ENCODE peak calls at places on chromosomes 2 and 18, in seven cellular contexts. One of them, this sample, is unnamed.

GRCh38 chr2:236753611-236754010 is 184.0 kb downstream of the ACKR3 start:
- DNase-seq in HCT116: no peak
- DNase-seq in psoas muscle: no peak
- DNase-seq in sigmoid colon: no peak
- DNase-seq in heart left ventricle: no peak
- DNase-seq in stomach: no peak
- DNase-seq in Panc1: no peak
- DNase-seq in this sample: no peak

GRCh38 chr18:77091366-77091765 is 41.2 kb downstream of the MBP start:
- DNase-seq in sigmoid colon: no peak
- DNase-seq in stomach: no peak
- DNase-seq in Panc1: no peak
- DNase-seq in heart left ventricle: no peak
- DNase-seq in HCT116: no peak
- DNase-seq in psoas muscle: no peak
- DNase-seq in this sample: no peak

GRCh38 chr2:178478442-178479274 is at the start of gene FKBP7:
- DNase-seq in psoas muscle: peak; percentile 92
- DNase-seq in Panc1: no peak
- DNase-seq in stomach: peak; percentile 88
- DNase-seq in sigmoid colon: peak; percentile 95
- DNase-seq in heart left ventricle: peak; percentile 88
- DNase-seq in HCT116: peak; percentile 60
- DNase-seq in this sample: peak; percentile 82

GRCh38 chr2:27638709-27639108 is 9.9 kb downstream of the GPN1 start:
- DNase-seq in stomach: no peak
- DNase-seq in Panc1: no peak
- DNase-seq in sigmoid colon: no peak
- DNase-seq in heart left ventricle: no peak
- DNase-seq in HCT116: no peak
- DNase-seq in psoas muscle: no peak
- DNase-seq in this sample: no peak

GRCh38 chr18:64720781-64721464 is 572.0 kb upstream of the LINC00305 start:
- DNase-seq in heart left ventricle: no peak
- DNase-seq in sigmoid colon: no peak
- DNase-seq in stomach: peak; percentile 27
- DNase-seq in Panc1: no peak
- DNase-seq in HCT116: no peak
- DNase-seq in psoas muscle: no peak
- DNase-seq in this sample: peak; percentile 86

GRCh38 chr2:171451074-171451473 is 17.0 kb downstream of the DCAF17 start:
- DNase-seq in sigmoid colon: no peak
- DNase-seq in heart left ventricle: no peak
- DNase-seq in HCT116: no peak
- DNase-seq in psoas muscle: no peak
- DNase-seq in stomach: no peak
- DNase-seq in Panc1: no peak
- DNase-seq in this sample: no peak

GRCh38 chr18:79590191-79591039 is 89.2 kb upstream of the CTDP1 start:
- DNase-seq in heart left ventricle: peak; percentile 29
- DNase-seq in stomach: no peak
- DNase-seq in sigmoid colon: peak; percentile 62
- DNase-seq in Panc1: no peak
- DNase-seq in psoas muscle: peak; percentile 47
- DNase-seq in HCT116: no peak
- DNase-seq in this sample: no peak

GRCh38 chr2:235607541-235608199 is 113.8 kb downstream of the AGAP1 start:
- DNase-seq in HCT116: no peak
- DNase-seq in sigmoid colon: no peak
- DNase-seq in Panc1: no peak
- DNase-seq in psoas muscle: no peak
- DNase-seq in heart left ventricle: peak; percentile 45
- DNase-seq in stomach: no peak
- DNase-seq in this sample: no peak

GRCh38 chr2:230664128-230664527 is 48.5 kb upstream of the CAB39 start:
- DNase-seq in Panc1: no peak
- DNase-seq in HCT116: no peak
- DNase-seq in heart left ventricle: peak; percentile 51
- DNase-seq in sigmoid colon: no peak
- DNase-seq in stomach: no peak
- DNase-seq in psoas muscle: no peak
- DNase-seq in this sample: no peak

GRCh38 chr2:223692227-223692947 is 90.2 kb upstream of the SCG2 start:
- DNase-seq in stomach: peak; percentile 46
- DNase-seq in heart left ventricle: peak; percentile 35
- DNase-seq in psoas muscle: no peak
- DNase-seq in Panc1: no peak
- DNase-seq in sigmoid colon: no peak
- DNase-seq in HCT116: peak; percentile 59
- DNase-seq in this sample: peak; percentile 31

GRCh38 chr18:21740474-21740723 is 193 bp upstream of the MIB1 start:
- DNase-seq in psoas muscle: no peak
- DNase-seq in stomach: no peak
- DNase-seq in sigmoid colon: peak; percentile 99
- DNase-seq in Panc1: peak; percentile 67
- DNase-seq in HCT116: no peak
- DNase-seq in heart left ventricle: peak; percentile 99
- DNase-seq in this sample: peak; percentile 98

GRCh38 chr18:2570772-2571199 is 519 bp downstream of the METTL4 start:
- DNase-seq in sigmoid colon: peak; percentile 82
- DNase-seq in heart left ventricle: peak; percentile 79
- DNase-seq in Panc1: peak; percentile 17
- DNase-seq in stomach: peak; percentile 67
- DNase-seq in HCT116: peak; percentile 55
- DNase-seq in psoas muscle: peak; percentile 88
- DNase-seq in this sample: peak; percentile 59

GRCh38 chr2:30433902-30434301 is 13.1 kb upstream of the LCLAT1 start:
- DNase-seq in heart left ventricle: no peak
- DNase-seq in Panc1: no peak
- DNase-seq in HCT116: no peak
- DNase-seq in stomach: no peak
- DNase-seq in sigmoid colon: no peak
- DNase-seq in psoas muscle: no peak
- DNase-seq in this sample: no peak

GRCh38 chr2:110804915-110805314 is 72.5 kb downstream of the ACOXL start:
- DNase-seq in psoas muscle: no peak
- DNase-seq in sigmoid colon: no peak
- DNase-seq in Panc1: no peak
- DNase-seq in stomach: no peak
- DNase-seq in HCT116: no peak
- DNase-seq in heart left ventricle: no peak
- DNase-seq in this sample: peak; percentile 20

GRCh38 chr2:98839292-98839691 is 96.7 kb downstream of the CRACDL start:
- DNase-seq in stomach: no peak
- DNase-seq in psoas muscle: no peak
- DNase-seq in sigmoid colon: no peak
- DNase-seq in Panc1: no peak
- DNase-seq in HCT116: no peak
- DNase-seq in heart left ventricle: no peak
- DNase-seq in this sample: no peak

GRCh38 chr18:69703461-69703860 is 244.2 kb downstream of the CD226 start:
- DNase-seq in psoas muscle: no peak
- DNase-seq in stomach: no peak
- DNase-seq in HCT116: no peak
- DNase-seq in sigmoid colon: no peak
- DNase-seq in Panc1: no peak
- DNase-seq in heart left ventricle: no peak
- DNase-seq in this sample: no peak

GRCh38 chr2:218003994-218004419 is 1.2 kb upstream of the TNS1 start:
- DNase-seq in heart left ventricle: peak; percentile 92
- DNase-seq in psoas muscle: peak; percentile 93
- DNase-seq in HCT116: no peak
- DNase-seq in Panc1: no peak
- DNase-seq in stomach: peak; percentile 43
- DNase-seq in sigmoid colon: peak; percentile 95
- DNase-seq in this sample: no peak

GRCh38 chr2:85717308-85718005 is 23.3 kb downstream of the GNLY start:
- DNase-seq in stomach: no peak
- DNase-seq in psoas muscle: peak; percentile 22
- DNase-seq in heart left ventricle: no peak
- DNase-seq in Panc1: no peak
- DNase-seq in sigmoid colon: no peak
- DNase-seq in HCT116: no peak
- DNase-seq in this sample: no peak

GRCh38 chr2:64804651-64805050 is 150.9 kb upstream of the SERTAD2 start:
- DNase-seq in heart left ventricle: no peak
- DNase-seq in psoas muscle: no peak
- DNase-seq in sigmoid colon: no peak
- DNase-seq in Panc1: no peak
- DNase-seq in stomach: no peak
- DNase-seq in HCT116: no peak
- DNase-seq in this sample: no peak

GRCh38 chr2:237671466-237672173 is 44.2 kb downstream of the LRRFIP1 start:
- DNase-seq in Panc1: no peak
- DNase-seq in psoas muscle: no peak
- DNase-seq in sigmoid colon: peak; percentile 58
- DNase-seq in stomach: no peak
- DNase-seq in heart left ventricle: peak; percentile 21
- DNase-seq in HCT116: no peak
- DNase-seq in this sample: no peak

GRCh38 chr2:203846490-203847105 is 21.0 kb upstream of the CTLA4 start:
- DNase-seq in psoas muscle: peak; percentile 71
- DNase-seq in stomach: no peak
- DNase-seq in sigmoid colon: no peak
- DNase-seq in heart left ventricle: peak; percentile 45
- DNase-seq in HCT116: no peak
- DNase-seq in Panc1: no peak
- DNase-seq in this sample: no peak

GRCh38 chr2:49600524-49600923 is 446.2 kb upstream of the FSHR start:
- DNase-seq in heart left ventricle: no peak
- DNase-seq in psoas muscle: no peak
- DNase-seq in HCT116: no peak
- DNase-seq in sigmoid colon: no peak
- DNase-seq in Panc1: no peak
- DNase-seq in stomach: no peak
- DNase-seq in this sample: no peak

GRCh38 chr2:78245394-78246140 is 723.4 kb upstream of the LRRTM4 start:
- DNase-seq in Panc1: no peak
- DNase-seq in sigmoid colon: no peak
- DNase-seq in psoas muscle: no peak
- DNase-seq in HCT116: no peak
- DNase-seq in heart left ventricle: no peak
- DNase-seq in stomach: no peak
- DNase-seq in this sample: no peak

DNA sequence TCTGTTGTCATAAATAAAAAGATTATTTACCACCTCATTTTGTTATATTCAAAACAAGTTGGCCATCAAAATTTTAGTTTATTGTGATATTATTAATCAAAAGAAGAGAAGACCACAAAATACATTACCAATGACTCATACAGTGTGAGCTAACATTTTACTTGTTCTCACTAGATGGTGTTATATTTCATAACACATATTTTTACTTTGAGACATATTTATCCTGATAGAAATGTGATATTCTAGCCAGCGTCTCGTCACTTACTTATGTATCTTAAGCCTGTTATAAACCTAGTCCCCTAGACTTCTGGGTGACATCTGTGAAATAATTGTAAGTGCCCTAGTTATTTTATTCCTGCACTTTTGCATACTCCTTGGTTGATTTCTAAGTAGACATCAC is 263.2 kb downstream of the CDH7 start:
- DNase-seq in psoas muscle: no peak
- DNase-seq in HCT116: no peak
- DNase-seq in heart left ventricle: no peak
- DNase-seq in sigmoid colon: no peak
- DNase-seq in stomach: no peak
- DNase-seq in Panc1: no peak
- DNase-seq in this sample: no peak
- H3K9me3 ChIP-seq in psoas muscle: no peaks in the 10 kb centered on the region
- H3K9me3 ChIP-seq in HCT116: peaks cover 22% of the 10 kb centered on the region
- H3K9me3 ChIP-seq in heart left ventricle: peaks cover 8% of the 10 kb centered on the region
- H3K9me3 ChIP-seq in sigmoid colon: no peaks in the 10 kb centered on the region
- H3K9me3 ChIP-seq in stomach: no peaks in the 10 kb centered on the region
- H3K9me3 ChIP-seq in Panc1: no peaks in the 10 kb centered on the region
- H3K9me3 ChIP-seq in this sample: no peaks in the 10 kb centered on the region

GRCh38 chr18:45493830-45494229 is 121.4 kb upstream of the SLC14A2 start:
- DNase-seq in sigmoid colon: no peak
- DNase-seq in HCT116: no peak
- DNase-seq in heart left ventricle: no peak
- DNase-seq in stomach: no peak
- DNase-seq in Panc1: no peak
- DNase-seq in psoas muscle: no peak
- DNase-seq in this sample: no peak
- H3K27me3 ChIP-seq in sigmoid colon: no peaks in the 10 kb centered on the region
- H3K27me3 ChIP-seq in HCT116: peaks cover 10% of the 10 kb centered on the region
- H3K27me3 ChIP-seq in heart left ventricle: no peaks in the 10 kb centered on the region
- H3K27me3 ChIP-seq in stomach: no peaks in the 10 kb centered on the region
- H3K27me3 ChIP-seq in Panc1: no peaks in the 10 kb centered on the region
- H3K27me3 ChIP-seq in psoas muscle: no peaks in the 10 kb centered on the region
- H3K27me3 ChIP-seq in this sample: no peaks in the 10 kb centered on the region

GRCh38 chr2:108612514-108613183 is 78.4 kb downstream of the LIMS1 start:
- DNase-seq in sigmoid colon: no peak
- DNase-seq in HCT116: no peak
- DNase-seq in stomach: peak; percentile 52
- DNase-seq in psoas muscle: no peak
- DNase-seq in heart left ventricle: no peak
- DNase-seq in Panc1: no peak
- DNase-seq in this sample: peak; percentile 42

GRCh38 chr2:108611021-108611420 is 76.8 kb downstream of the LIMS1 start:
- DNase-seq in HCT116: no peak
- DNase-seq in stomach: no peak
- DNase-seq in Panc1: no peak
- DNase-seq in sigmoid colon: no peak
- DNase-seq in psoas muscle: no peak
- DNase-seq in heart left ventricle: no peak
- DNase-seq in this sample: no peak

GRCh38 chr2:108613261-108614042 is 79.2 kb downstream of the LIMS1 start:
- DNase-seq in heart left ventricle: no peak
- DNase-seq in Panc1: no peak
- DNase-seq in sigmoid colon: no peak
- DNase-seq in stomach: no peak
- DNase-seq in HCT116: no peak
- DNase-seq in psoas muscle: no peak
- DNase-seq in this sample: no peak

GRCh38 chr2:108614043-108614435 is 79.8 kb downstream of the LIMS1 start:
- DNase-seq in heart left ventricle: no peak
- DNase-seq in psoas muscle: no peak
- DNase-seq in Panc1: no peak
- DNase-seq in stomach: no peak
- DNase-seq in sigmoid colon: no peak
- DNase-seq in HCT116: no peak
- DNase-seq in this sample: no peak

DNA sequence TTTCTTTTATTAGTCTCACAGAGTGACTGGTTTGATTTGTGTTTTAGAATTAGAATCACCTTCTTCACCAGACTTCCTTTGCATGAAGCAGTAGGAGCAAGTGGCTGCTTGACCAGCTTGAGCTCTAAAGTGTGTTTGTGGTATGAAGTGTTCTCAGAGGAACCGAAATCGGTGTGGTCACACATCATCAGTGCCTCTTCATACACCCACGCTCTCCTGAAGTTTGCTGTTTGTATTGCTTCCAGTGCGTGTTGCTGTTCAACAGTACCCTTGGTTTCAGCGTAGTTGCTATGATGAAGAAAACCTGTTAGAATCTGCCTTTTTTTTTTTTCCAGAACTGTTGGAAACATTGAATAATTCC is 77.9 kb downstream of the LIMS1 start:
- DNase-seq in HCT116: no peak
- DNase-seq in psoas muscle: no peak
- DNase-seq in Panc1: no peak
- DNase-seq in heart left ventricle: no peak
- DNase-seq in stomach: no peak
- DNase-seq in sigmoid colon: no peak
- DNase-seq in this sample: no peak
- H3K27ac ChIP-seq in HCT116: no peak overlapping the region
- H3K27ac ChIP-seq in psoas muscle: no peak overlapping the region
- H3K27ac ChIP-seq in Panc1: peak overlapping the region; percentile 97
- H3K27ac ChIP-seq in heart left ventricle: no peak overlapping the region
- H3K27ac ChIP-seq in stomach: peak overlapping the region; percentile 2
- H3K27ac ChIP-seq in sigmoid colon: peak overlapping the region; percentile 41
- H3K27ac ChIP-seq in this sample: peak overlapping the region; percentile 86

GRCh38 chr2:229096667-229097066 is 174.4 kb downstream of the PID1 start:
- DNase-seq in stomach: no peak
- DNase-seq in heart left ventricle: no peak
- DNase-seq in psoas muscle: no peak
- DNase-seq in sigmoid colon: no peak
- DNase-seq in HCT116: no peak
- DNase-seq in Panc1: no peak
- DNase-seq in this sample: no peak
- H3K9me3 ChIP-seq in stomach: no peaks in the 10 kb centered on the region
- H3K9me3 ChIP-seq in heart left ventricle: no peaks in the 10 kb centered on the region
- H3K9me3 ChIP-seq in psoas muscle: no peaks in the 10 kb centered on the region
- H3K9me3 ChIP-seq in sigmoid colon: no peaks in the 10 kb centered on the region
- H3K9me3 ChIP-seq in HCT116: no peaks in the 10 kb centered on the region
- H3K9me3 ChIP-seq in Panc1: no peaks in the 10 kb centered on the region
- H3K9me3 ChIP-seq in this sample: no peaks in the 10 kb centered on the region